ENCODE peak calls at places on chromosomes 16 and 17, in nine cellular contexts. Y is fibroblast of mammary gland, P is AG04449, S is upper lobe of right lung, E is ascending aorta, O is tibial nerve, Z is cardiac muscle cell, W is HFFc6, Q is progenitor cell of endocrine pancreas. F is an unnamed sample.

GRCh38 chr17:76893623-76894358 is 25.6 kb downstream of the MGAT5B start:
- DNase-seq in Y (no peak), P (no peak), S (no peak), E (no peak), O (no peak), Z (no peak), W (no peak), Q (no peak), F (no peak)

GRCh38 chr16:56911771-56912541 is 20.0 kb upstream of the HERPUD1 start:
- DNase-seq in Y (no peak), P (no peak), S (peak), E (peak), O (peak), Z (peak), W (no peak), Q (no peak), F (no peak)

GRCh38 chr16:86245895-86246294 is 264.4 kb upstream of the FOXF1 start:
- DNase-seq in Y (no peak), P (no peak), S (no peak), E (no peak), O (no peak), Z (no peak), W (no peak), Q (no peak), F (no peak)

GRCh38 chr17:66540131-66540781 is 237.8 kb downstream of the PRKCA start:
- DNase-seq in Y (peak), P (no peak), S (no peak), E (no peak), O (peak), Z (peak), W (peak), Q (no peak), F (no peak)

GRCh38 chr16:15899538-15900100 is 11.2 kb upstream of the CEP20 start:
- DNase-seq in Y (peak), P (no peak), S (peak), E (no peak), O (no peak), Z (peak), W (peak), Q (no peak), F (peak)

GRCh38 chr16:78523212-78523995 is 423.9 kb downstream of the WWOX start:
- DNase-seq in Y (no peak), P (no peak), S (no peak), E (no peak), O (no peak), Z (no peak), W (no peak), Q (no peak), F (no peak)

GRCh38 chr16:58419241-58420012 is 27.2 kb downstream of the GINS3 start:
- DNase-seq in Y (no peak), P (no peak), S (peak), E (no peak), O (no peak), Z (no peak), W (no peak), Q (no peak), F (no peak)

GRCh38 chr17:44086364-44087311 is 16.1 kb downstream of the G6PC3 start:
- DNase-seq in Y (peak), P (no peak), S (no peak), E (no peak), O (no peak), Z (peak), W (peak), Q (no peak), F (peak)

GRCh38 chr16:10552998-10553491 is 27.4 kb downstream of the EMP2 start:
- DNase-seq in Y (no peak), P (no peak), S (peak), E (peak), O (peak), Z (no peak), W (no peak), Q (no peak), F (no peak)

GRCh38 chr16:17173134-17173729 is 297.5 kb downstream of the XYLT1 start:
- DNase-seq in Y (peak), P (peak), S (peak), E (peak), O (peak), Z (peak), W (peak), Q (no peak), F (no peak)

GRCh38 chr17:65473985-65474384 is 87.5 kb downstream of the AXIN2 start:
- DNase-seq in Y (no peak), P (no peak), S (no peak), E (no peak), O (no peak), Z (no peak), W (no peak), Q (no peak), F (no peak)

GRCh38 chr17:73769480-73769879 is 125.2 kb upstream of the SDK2 start:
- DNase-seq in Y (no peak), P (no peak), S (no peak), E (no peak), O (no peak), Z (no peak), W (no peak), Q (no peak), F (no peak)

GRCh38 chr17:7704601-7705268 is at the start of gene EFNB3:
- DNase-seq in Y (no peak), P (no peak), S (no peak), E (no peak), O (no peak), Z (peak), W (no peak), Q (peak), F (no peak)

DNA sequence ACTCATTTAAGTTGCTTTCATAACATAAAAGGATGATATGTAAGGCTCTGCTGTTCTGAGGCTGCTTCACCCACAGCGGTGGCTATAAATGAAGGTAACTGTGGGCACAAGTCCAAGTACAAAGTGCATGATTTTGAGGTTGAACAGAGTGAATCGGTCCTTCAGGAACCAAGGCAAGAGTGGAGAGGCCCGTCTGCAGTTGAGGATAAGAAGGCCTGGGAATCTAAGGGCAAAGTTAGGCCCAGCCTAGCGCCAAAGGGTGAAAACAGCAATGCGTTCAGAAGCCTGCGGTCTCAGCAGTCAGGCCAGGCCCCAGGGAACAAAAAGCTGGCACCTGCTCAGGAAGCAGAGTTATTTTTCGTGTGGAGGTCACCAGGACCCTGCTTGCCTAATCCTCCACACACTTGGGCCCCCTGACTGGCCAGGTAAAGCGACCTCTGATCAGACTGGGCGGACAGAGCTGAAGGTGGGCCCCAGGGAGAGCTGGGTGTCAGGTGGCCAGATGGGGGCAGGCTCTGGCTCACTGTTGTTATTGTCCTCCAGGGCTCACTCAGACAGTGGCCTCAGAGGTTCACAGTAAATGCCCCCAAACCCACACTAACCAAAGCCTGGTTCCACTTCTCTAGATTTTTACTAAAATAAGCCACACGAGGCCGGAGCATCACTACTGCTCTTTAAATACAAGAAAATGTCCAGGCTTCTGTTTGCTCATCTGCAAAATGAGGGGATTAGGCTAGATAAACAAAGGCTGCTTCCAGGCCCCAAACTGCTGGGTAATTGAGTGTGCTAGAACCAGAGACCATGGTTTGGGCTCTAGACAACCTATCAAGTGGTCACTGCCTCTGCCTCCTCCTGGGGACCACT is 46.4 kb downstream of the TEX2 start:
- DNase-seq in Y (peak), P (no peak), S (no peak), E (no peak), O (peak), Z (peak), W (peak), Q (no peak), F (no peak)
- TF ChIP-seq CTCF in Y (no peak), P (no peak), S (no peak), E (no peak), O (no peak), Z (peak), W (peak), Q (peak), F (no peak)

GRCh38 chr16:20954574-20954973 is 54.0 kb downstream of the LYRM1 start:
- DNase-seq in Y (no peak), P (no peak), S (no peak), E (no peak), O (no peak), Z (no peak), W (no peak), Q (no peak), F (no peak)

GRCh38 chr16:20960899-20961298 is 60.3 kb downstream of the LYRM1 start:
- DNase-seq in Y (no peak), P (no peak), S (no peak), E (no peak), O (no peak), Z (no peak), W (no peak), Q (no peak), F (no peak)

GRCh38 chr16:20952144-20952797 is 51.7 kb downstream of the LYRM1 start:
- DNase-seq in Y (no peak), P (no peak), S (no peak), E (no peak), O (no peak), Z (no peak), W (no peak), Q (no peak), F (no peak)

GRCh38 chr16:20957153-20957552 is 56.6 kb downstream of the LYRM1 start:
- DNase-seq in Y (no peak), P (no peak), S (no peak), E (no peak), O (no peak), Z (no peak), W (no peak), Q (no peak), F (no peak)

GRCh38 chr16:20956319-20956718 is 55.7 kb downstream of the LYRM1 start:
- DNase-seq in Y (peak), P (peak), S (no peak), E (no peak), O (no peak), Z (peak), W (peak), Q (no peak), F (no peak)
- TF ChIP-seq CTCF in Y (peak), P (no peak), S (no peak), E (no peak), O (no peak), Z (peak), W (no peak), Q (no peak), F (no peak)

GRCh38 chr17:50118076-50118827 is 11.7 kb downstream of the SAMD14 start:
- DNase-seq in Y (no peak), P (no peak), S (no peak), E (no peak), O (no peak), Z (no peak), W (no peak), Q (no peak), F (no peak)

GRCh38 chr17:50118828-50119218 is 11.1 kb downstream of the SAMD14 start:
- DNase-seq in Y (no peak), P (no peak), S (no peak), E (no peak), O (no peak), Z (no peak), W (no peak), Q (no peak), F (no peak)

GRCh38 chr17:50115744-50116143 is 14.2 kb downstream of the SAMD14 start:
- DNase-seq in Y (no peak), P (no peak), S (no peak), E (no peak), O (no peak), Z (no peak), W (no peak), Q (no peak), F (no peak)

GRCh38 chr17:50114849-50115357 is 15.1 kb downstream of the SAMD14 start:
- DNase-seq in Y (peak), P (no peak), S (no peak), E (no peak), O (peak), Z (peak), W (peak), Q (no peak), F (no peak)

DNA sequence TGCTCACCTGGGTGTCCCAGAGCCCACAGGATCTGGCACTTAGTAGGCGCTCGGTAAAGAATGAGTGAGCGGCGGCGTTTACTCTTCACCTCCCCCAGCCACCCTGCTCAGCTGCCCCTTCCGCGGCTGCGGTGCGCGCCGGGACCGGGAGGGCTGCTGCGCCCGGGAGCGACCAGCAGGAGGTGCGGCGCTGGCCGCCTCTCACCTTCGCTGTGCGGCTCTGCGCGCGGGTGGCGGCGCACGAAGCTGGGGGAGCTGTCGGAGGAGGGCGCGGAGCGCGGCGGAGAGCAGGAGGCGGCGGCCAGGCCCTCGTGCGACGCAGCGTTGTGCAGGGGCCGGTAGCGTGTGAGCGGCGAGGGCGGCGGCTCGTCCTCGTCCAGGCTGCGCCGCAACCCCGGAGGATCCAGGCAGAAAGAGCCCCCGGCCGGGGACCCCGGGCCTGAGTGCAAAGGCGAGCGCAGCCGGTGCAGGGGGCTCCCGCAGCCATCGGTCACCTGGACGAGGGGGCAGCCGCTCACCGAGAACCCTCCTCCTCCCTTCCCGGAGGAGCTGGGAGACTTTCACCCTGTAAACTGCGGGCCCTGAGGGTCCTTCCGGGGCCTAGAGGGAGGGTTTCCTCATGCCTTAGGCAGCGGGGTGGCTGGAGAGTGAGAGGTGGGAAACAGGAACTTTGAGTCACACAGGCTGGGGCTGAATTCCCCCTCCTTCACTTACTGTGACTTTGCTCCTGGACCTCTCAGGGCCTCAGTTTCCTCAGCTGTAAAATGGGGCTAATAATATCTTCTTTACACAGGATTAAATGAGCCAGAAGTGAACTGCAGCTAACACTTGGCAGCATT is 12.5 kb downstream of the SAMD14 start:
- DNase-seq in Y (peak), P (no peak), S (peak), E (peak), O (no peak), Z (peak), W (peak), Q (peak), F (no peak)
- TF ChIP-seq CTCF in Y (no peak), P (peak), S (peak), E (peak), O (peak), Z (peak), W (peak), Q (peak), F (no peak)

GRCh38 chr16:51553910-51554309 is 402.8 kb upstream of the SALL1 start:
- DNase-seq in Y (peak), P (no peak), S (no peak), E (no peak), O (no peak), Z (peak), W (no peak), Q (no peak), F (no peak)

GRCh38 chr16:51553314-51553713 is 402.2 kb upstream of the SALL1 start:
- DNase-seq in Y (no peak), P (no peak), S (no peak), E (no peak), O (no peak), Z (no peak), W (no peak), Q (no peak), F (no peak)

GRCh38 chr16:51557670-51558069 is 406.6 kb upstream of the SALL1 start:
- DNase-seq in Y (no peak), P (no peak), S (no peak), E (no peak), O (no peak), Z (no peak), W (no peak), Q (no peak), F (no peak)

GRCh38 chr16:51556694-51557327 is 405.7 kb upstream of the SALL1 start:
- DNase-seq in Y (peak), P (peak), S (no peak), E (no peak), O (peak), Z (peak), W (peak), Q (no peak), F (no peak)
- TF ChIP-seq CTCF in Y (peak), P (no peak), S (no peak), E (no peak), O (no peak), Z (no peak), W (no peak), Q (no peak), F (no peak)

DNA sequence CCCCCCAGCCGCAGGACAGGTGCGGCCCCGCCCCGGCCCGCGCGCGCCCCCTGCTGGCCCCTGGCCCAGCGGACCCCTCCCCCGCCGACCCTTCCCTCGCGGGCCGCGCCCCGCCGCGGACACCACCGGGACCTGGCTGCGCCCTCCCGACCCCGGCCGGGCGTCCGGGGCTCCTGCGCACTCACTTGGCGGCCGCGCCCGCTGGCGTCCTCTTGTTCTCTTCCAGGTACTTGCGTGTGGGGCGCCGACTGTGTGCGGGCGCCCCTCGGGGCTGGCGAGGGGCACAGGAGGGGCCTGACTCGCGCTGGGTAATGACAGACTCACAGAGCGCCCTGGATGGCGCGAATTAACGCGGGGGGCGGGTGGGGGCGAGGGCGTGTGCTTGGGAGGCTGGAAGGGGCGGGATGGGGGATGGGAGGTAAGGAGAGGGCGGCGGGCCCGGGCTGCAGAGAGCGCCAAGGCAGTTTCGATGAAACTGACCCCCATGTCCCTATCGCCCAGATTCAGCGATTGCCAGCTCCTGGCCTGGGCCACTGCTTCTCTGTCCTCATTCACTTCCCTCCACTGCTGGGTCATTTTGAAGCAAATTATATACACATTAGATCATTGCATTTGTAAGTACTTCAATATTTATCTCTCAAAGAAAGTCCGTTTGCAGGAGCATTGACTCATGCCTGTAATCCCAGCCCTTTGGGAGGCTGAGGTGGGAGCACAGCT is 445 bp upstream of the DBNDD1 start:
- DNase-seq in Y (peak), P (no peak), S (peak), E (no peak), O (no peak), Z (no peak), W (peak), Q (peak), F (no peak)
- TF ChIP-seq CTCF in Y (no peak), P (peak), S (peak), E (peak), O (peak), Z (no peak), W (peak), Q (peak), F (no peak)

DNA sequence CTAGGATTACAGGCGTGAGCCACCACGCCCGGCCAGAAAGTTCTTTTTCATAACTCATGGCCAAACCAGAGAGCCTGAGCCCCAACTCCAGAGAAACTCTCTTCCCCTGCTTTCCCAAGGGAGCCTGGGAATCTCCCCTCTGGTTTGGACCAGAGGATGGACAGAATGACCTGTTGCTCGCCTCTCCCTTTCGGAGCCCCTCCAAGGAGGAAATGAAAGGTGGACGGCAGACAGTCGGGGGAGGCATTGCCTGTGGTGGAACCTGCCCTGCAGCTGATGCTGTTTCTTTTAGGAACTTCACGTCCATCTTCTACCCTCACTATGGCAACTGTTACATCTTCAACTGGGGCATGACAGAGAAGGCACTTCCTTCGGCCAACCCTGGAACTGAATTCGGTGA is 65.5 kb downstream of the SCNN1B start:
- DNase-seq in Y (no peak), P (no peak), S (no peak), E (no peak), O (no peak), Z (no peak), W (no peak), Q (no peak), F (no peak)
- TF ChIP-seq CTCF in Y (no peak), P (no peak), S (no peak), E (no peak), O (no peak), Z (no peak), W (no peak), Q (no peak), F (no peak)

GRCh38 chr16:83963277-83964119 is 4.5 kb upstream of the NECAB2 start:
- DNase-seq in Y (no peak), P (no peak), S (no peak), E (peak), O (no peak), Z (no peak), W (no peak), Q (no peak), F (no peak)
- TF ChIP-seq CTCF in Y (no peak), P (no peak), S (no peak), E (no peak), O (no peak), Z (no peak), W (no peak), Q (no peak), F (no peak)

DNA sequence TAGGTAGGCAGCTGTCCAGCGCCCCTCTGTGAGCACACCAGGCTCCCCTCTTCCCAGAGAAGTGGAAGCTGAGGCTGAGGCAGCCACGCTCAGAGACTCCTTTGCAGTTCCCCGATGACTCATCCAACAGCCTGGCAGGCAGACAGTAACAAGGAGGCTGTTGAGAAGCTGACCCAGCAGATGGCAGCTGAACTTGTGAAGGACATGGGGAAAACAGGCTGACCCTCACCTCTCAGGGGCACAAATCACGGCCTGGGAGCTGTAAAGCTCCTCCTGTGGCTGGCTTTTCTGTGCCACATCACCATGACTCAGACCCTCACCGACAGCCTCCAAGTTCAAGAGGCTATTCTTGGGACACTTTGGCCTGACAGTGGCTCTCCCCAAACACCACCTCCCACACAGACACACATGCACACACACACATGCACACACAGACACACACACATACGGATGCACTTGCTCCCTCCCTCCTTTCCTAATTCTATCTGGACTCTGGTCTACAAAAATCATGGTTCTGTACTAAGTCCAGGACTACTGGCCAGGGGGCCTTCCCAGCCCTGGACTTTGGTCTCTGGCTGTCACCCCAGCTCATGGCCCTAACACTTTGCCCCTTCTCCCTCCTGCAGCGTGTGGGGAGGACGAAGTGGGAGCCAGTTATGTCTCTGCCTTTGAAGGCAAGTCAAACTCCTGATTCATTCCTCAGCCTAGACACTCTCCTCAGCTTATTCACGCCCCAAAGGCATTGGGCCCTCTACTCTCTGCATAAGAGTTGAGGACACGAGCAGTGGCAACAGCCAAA is 23.2 kb downstream of the MAP3K14 start:
- DNase-seq in Y (peak), P (no peak), S (peak), E (peak), O (peak), Z (peak), W (peak), Q (no peak), F (peak)
- TF ChIP-seq CTCF in Y (peak), P (peak), S (no peak), E (peak), O (no peak), Z (no peak), W (peak), Q (no peak), F (no peak)

F was measured in omental fat pad.